ENCODE peak calls at places on chromosomes 16 and 17, in five cellular contexts. R is lower lobe of right lung, I is uterus, W is A549, F is thoracic aorta. M is an unnamed sample. For H3K4me1, the result is how much of the 10 kb centered on the place peaks cover.

GRCh38 chr16:74224828-74225227 is 71.8 kb upstream of the PSMD7 start:
- DNase-seq in I (no peak), W (no peak), F (no peak), R (no peak), M (no peak)

GRCh38 chr17:48351916-48352332 is 78.1 kb downstream of the SKAP1 start:
- DNase-seq in F (no peak), I (no peak), R (no peak), W (peak), M (no peak)

GRCh38 chr16:31138621-31139578 is 3.4 kb upstream of the PRSS8 start:
- DNase-seq in R (peak), F (peak), W (peak), I (peak), M (peak)

GRCh38 chr17:50114401-50114800 is 15.6 kb downstream of the SAMD14 start:
- DNase-seq in F (no peak), W (no peak), I (no peak), R (no peak), M (no peak)

GRCh38 chr17:67274466-67274865 is 29.5 kb upstream of the HELZ start:
- DNase-seq in I (no peak), R (no peak), F (no peak), W (no peak), M (no peak)

GRCh38 chr16:53094013-53094630 is 39.3 kb downstream of the CHD9 start:
- DNase-seq in R (peak), I (peak), W (peak), F (no peak), M (peak)

GRCh38 chr17:31743767-31744166 is 115.3 kb downstream of the COPRS start:
- DNase-seq in R (no peak), W (no peak), I (no peak), F (no peak), M (peak)

GRCh38 chr17:64775701-64776570 is 113.8 kb upstream of the SMURF2 start:
- DNase-seq in R (no peak), W (no peak), I (no peak), F (no peak), M (no peak)

GRCh38 chr16:10834130-10834529 is 15.5 kb upstream of the TVP23A start:
- DNase-seq in W (no peak), R (no peak), F (no peak), I (no peak), M (no peak)

GRCh38 chr17:57707892-57708291 is 37.2 kb downstream of the CCDC182 start:
- DNase-seq in W (no peak), I (no peak), F (no peak), R (no peak), M (peak)

GRCh38 chr17:2158011-2158410 is 103.1 kb downstream of the HIC1 start:
- DNase-seq in F (no peak), W (no peak), R (no peak), I (peak), M (no peak)

GRCh38 chr17:3398310-3398709 is at the start of gene OR1E1:
- DNase-seq in R (no peak), W (no peak), I (no peak), F (no peak), M (no peak)

GRCh38 chr17:38358586-38359513 is 7.2 kb downstream of the SOCS7 start:
- DNase-seq in F (no peak), I (no peak), W (no peak), R (no peak), M (no peak)
- H3K4me1 ChIP-seq in F (under half), I (under half), W (under half), R (under half), M (under half)

DNA sequence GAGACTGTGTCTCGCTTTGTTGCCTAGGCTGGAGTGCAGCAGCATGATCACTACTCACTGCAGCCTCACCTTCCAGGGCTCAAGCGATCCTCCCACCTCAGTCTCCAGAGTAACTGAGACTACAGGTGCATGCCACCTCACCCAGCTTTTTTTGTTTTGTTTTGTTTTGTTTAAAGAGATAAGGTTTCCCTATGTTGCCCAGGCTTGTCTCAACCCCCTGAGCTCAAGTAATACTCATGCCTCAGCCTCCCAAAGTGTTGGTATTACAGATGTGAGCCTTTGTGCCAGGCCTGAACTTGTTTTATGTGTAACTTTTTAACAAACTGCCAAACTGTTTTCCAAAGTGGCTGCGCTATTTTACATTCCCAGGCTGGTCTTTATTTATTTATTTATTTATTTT is 41.8 kb upstream of the NUDT7 start:
- DNase-seq in W (no peak), R (no peak), I (no peak), F (no peak), M (no peak)
- H3K27ac ChIP-seq in W (no peak), R (no peak), I (no peak), F (no peak), M (no peak)

GRCh38 chr16:25950586-25951201 is 258.9 kb downstream of the HS3ST4 start:
- DNase-seq in W (no peak), I (no peak), F (no peak), R (no peak), M (no peak)
- TF ChIP-seq CTCF in W (no peak), I (no peak), F (no peak), R (no peak), M (no peak)

GRCh38 chr16:81493755-81494433 is 49.3 kb downstream of the CMIP start:
- DNase-seq in I (peak), W (peak), F (no peak), R (no peak), M (no peak)

GRCh38 chr16:81496742-81497141 is 52.1 kb downstream of the CMIP start:
- DNase-seq in W (no peak), R (no peak), I (no peak), F (no peak), M (no peak)

GRCh38 chr16:81494888-81495287 is 50.3 kb downstream of the CMIP start:
- DNase-seq in R (no peak), I (no peak), F (no peak), W (no peak), M (no peak)

GRCh38 chr16:81494434-81494806 is 49.8 kb downstream of the CMIP start:
- DNase-seq in R (no peak), I (no peak), W (no peak), F (no peak), M (no peak)

DNA sequence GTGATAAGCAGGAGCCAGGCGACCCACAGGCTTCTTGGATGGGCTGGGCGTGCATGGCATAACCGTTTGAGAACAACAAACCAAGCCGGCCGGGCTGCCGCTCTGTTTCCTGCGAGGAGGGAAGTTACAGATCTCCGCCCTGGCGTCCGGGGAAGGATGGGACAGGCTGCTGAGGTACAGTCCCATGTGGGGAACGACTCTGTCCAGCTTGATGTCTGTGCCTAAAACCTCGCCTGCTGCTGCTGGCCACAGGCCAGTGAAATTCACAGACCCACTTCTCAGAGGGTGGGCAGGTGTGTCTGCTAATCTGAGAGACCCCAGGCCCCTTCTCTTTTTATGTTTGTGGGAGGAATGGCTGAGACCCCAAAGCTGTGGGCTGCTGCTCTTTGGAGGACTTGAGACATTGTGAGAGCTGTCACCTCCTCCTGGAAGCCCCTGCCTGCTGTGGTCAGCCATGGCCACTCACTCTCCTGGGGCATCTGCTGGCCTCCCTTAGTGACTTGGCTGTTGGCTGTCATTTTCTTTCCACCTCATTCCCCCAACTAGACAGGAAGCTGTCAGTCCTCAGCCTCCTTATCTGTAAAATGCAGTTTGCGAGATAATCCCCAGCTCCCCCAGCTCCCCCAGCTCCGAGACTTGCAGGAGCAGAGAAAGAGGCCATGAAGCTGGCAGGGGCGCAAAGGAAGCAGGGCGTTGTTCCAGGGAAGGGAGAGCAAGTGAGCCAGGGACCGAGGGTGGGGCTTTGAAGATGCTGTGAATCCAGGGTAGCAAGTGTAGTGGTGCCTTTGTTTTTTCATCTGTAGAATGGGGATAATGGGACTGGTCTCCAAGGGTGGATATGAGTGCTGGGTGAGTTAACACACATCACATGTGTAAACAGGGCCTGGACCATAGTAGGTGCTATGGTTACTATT is 51.0 kb downstream of the CMIP start:
- DNase-seq in R (peak), W (no peak), I (no peak), F (no peak), M (peak)
- H3K4me1 ChIP-seq in R (half or more), W (half or more), I (under half), F (under half), M (under half)

GRCh38 chr17:81346090-81346907 is 49.0 kb upstream of the BAHCC1 start:
- DNase-seq in I (peak), W (peak), R (peak), F (peak), M (peak)
- H3K27ac ChIP-seq in I (peak), W (peak), R (peak), F (peak), M (peak)

GRCh38 chr17:76032073-76032779 is 5.1 kb upstream of the EVPL start:
- DNase-seq in R (no peak), W (no peak), I (no peak), F (no peak), M (no peak)
- TF ChIP-seq CTCF in R (no peak), W (no peak), I (no peak), F (no peak), M (no peak)

GRCh38 chr16:66899310-66899944 is 19.1 kb downstream of the PDP2 start:
- DNase-seq in R (peak), W (no peak), F (no peak), I (no peak), M (no peak)
- H3K4me1 ChIP-seq in R (under half), W (under half), F (half or more), I (under half), M (half or more)

M was measured in heart left ventricle.